ENCODE peak calls at places on chromosomes 6 and 20, in seven cellular contexts. T, V, K, W, R, N and B are unnamed samples.

GRCh38 chr6:106385530-106385929 is 25.0 kb downstream of the CRYBG1 start:
- DNase-seq in T (no peak), V (no peak), K (no peak), W (no peak), R (no peak), N (no peak), B (no peak)

GRCh38 chr6:30979076-30979475 is 4.4 kb upstream of the MUC21 start:
- DNase-seq in T (no peak), V (no peak), K (no peak), W (no peak), R (no peak), N (no peak), B (no peak)

GRCh38 chr6:23173231-23173630 is 603.9 kb downstream of the HDGFL1 start:
- DNase-seq in T (no peak), V (no peak), K (no peak), W (no peak), R (no peak), N (no peak), B (no peak)

GRCh38 chr20:50381771-50382593 is 128.2 kb upstream of the PTPN1 start:
- DNase-seq in T (no peak), V (no peak), K (no peak), W (no peak), R (no peak), N (no peak), B (no peak)

GRCh38 chr20:42705550-42705949 is 484.2 kb downstream of the PTPRT start:
- DNase-seq in T (no peak), V (no peak), K (no peak), W (no peak), R (no peak), N (no peak), B (no peak)

GRCh38 chr20:61957961-61958715 is 107.5 kb downstream of the TAF4 start:
- DNase-seq in T (no peak), V (no peak), K (no peak), W (no peak), R (no peak), N (peak), B (no peak)

GRCh38 chr6:29628419-29629281 is 4.3 kb downstream of the GABBR1 start:
- DNase-seq in T (peak), V (peak), K (peak), W (peak), R (peak), N (peak), B (peak)

GRCh38 chr20:46434597-46434996 is 28.2 kb upstream of the ELMO2 start:
- DNase-seq in T (no peak), V (no peak), K (no peak), W (no peak), R (no peak), N (no peak), B (no peak)

GRCh38 chr6:43246301-43247114 is 3.2 kb downstream of the TTBK1 start:
- DNase-seq in T (peak), V (peak), K (peak), W (no peak), R (peak), N (no peak), B (no peak)

GRCh38 chr6:42777126-42777822 is 4.6 kb upstream of the BICRAL start:
- DNase-seq in T (no peak), V (no peak), K (no peak), W (no peak), R (no peak), N (no peak), B (no peak)

GRCh38 chr6:155377061-155377460 is 62.8 kb upstream of the TFB1M start:
- DNase-seq in T (no peak), V (no peak), K (no peak), W (no peak), R (no peak), N (no peak), B (peak)

GRCh38 chr6:161138545-161139303 is 135.1 kb downstream of the AGPAT4 start:
- DNase-seq in T (no peak), V (no peak), K (no peak), W (no peak), R (no peak), N (no peak), B (no peak)

GRCh38 chr6:77292564-77293546 is 170.4 kb downstream of the HTR1B start:
- DNase-seq in T (no peak), V (no peak), K (peak), W (no peak), R (no peak), N (no peak), B (peak)

GRCh38 chr6:22413681-22414305 is 117.0 kb upstream of the PRL start:
- DNase-seq in T (no peak), V (no peak), K (no peak), W (no peak), R (no peak), N (no peak), B (no peak)

GRCh38 chr6:130848945-130849344 is 21.7 kb downstream of the SMLR1 start:
- DNase-seq in T (no peak), V (no peak), K (no peak), W (no peak), R (no peak), N (no peak), B (no peak)

GRCh38 chr6:151260191-151260590 is 20.4 kb downstream of the AKAP12 start:
- DNase-seq in T (no peak), V (no peak), K (no peak), W (no peak), R (peak), N (no peak), B (no peak)

GRCh38 chr6:41200296-41200900 is 551 bp downstream of the TREML2 start:
- DNase-seq in T (no peak), V (no peak), K (no peak), W (peak), R (peak), N (no peak), B (no peak)

GRCh38 chr6:112409311-112409710 is 62.2 kb downstream of the RFPL4B start:
- DNase-seq in T (no peak), V (no peak), K (no peak), W (no peak), R (no peak), N (no peak), B (no peak)

GRCh38 chr6:52407467-52407866 is 12.7 kb upstream of the EFHC1 start:
- DNase-seq in T (no peak), V (peak), K (peak), W (no peak), R (no peak), N (no peak), B (no peak)

GRCh38 chr20:35144694-35145093 is 2.4 kb downstream of the EDEM2 start:
- DNase-seq in T (no peak), V (no peak), K (no peak), W (no peak), R (no peak), N (no peak), B (no peak)

GRCh38 chr6:25363429-25363828 is 84.3 kb downstream of the CARMIL1 start:
- DNase-seq in T (no peak), V (no peak), K (no peak), W (no peak), R (no peak), N (no peak), B (no peak)

GRCh38 chr20:24004470-24004869 is 15.9 kb upstream of the GGTLC1 start:
- DNase-seq in T (no peak), V (no peak), K (no peak), W (no peak), R (no peak), N (no peak), B (no peak)

GRCh38 chr6:88004707-88005106 is 42.9 kb upstream of the SPACA1 start:
- DNase-seq in T (no peak), V (no peak), K (no peak), W (no peak), R (no peak), N (no peak), B (no peak)

GRCh38 chr6:128233501-128233900 is 286.9 kb downstream of the PTPRK start:
- DNase-seq in T (no peak), V (no peak), K (no peak), W (no peak), R (no peak), N (no peak), B (no peak)

GRCh38 chr6:17986656-17987575 is 519 bp downstream of the KIF13A start:
- DNase-seq in T (peak), V (peak), K (peak), W (no peak), R (peak), N (peak), B (no peak)

GRCh38 chr6:106413722-106414121 is 53.2 kb downstream of the CRYBG1 start:
- DNase-seq in T (no peak), V (no peak), K (no peak), W (no peak), R (no peak), N (no peak), B (no peak)

GRCh38 chr6:49639177-49639817 is 2.7 kb upstream of the RHAG start:
- DNase-seq in T (no peak), V (no peak), K (no peak), W (no peak), R (no peak), N (no peak), B (no peak)

GRCh38 chr6:29968130-29968529 is 25.8 kb downstream of the HLA-A start:
- DNase-seq in T (no peak), V (no peak), K (no peak), W (no peak), R (no peak), N (no peak), B (no peak)

GRCh38 chr20:49747707-49748524 is 34.2 kb upstream of the B4GALT5 start:
- DNase-seq in T (peak), V (no peak), K (no peak), W (no peak), R (peak), N (peak), B (no peak)

GRCh38 chr20:51668515-51668914 is 99.7 kb downstream of the ATP9A start:
- DNase-seq in T (peak), V (no peak), K (no peak), W (no peak), R (no peak), N (no peak), B (no peak)

GRCh38 chr6:49923826-49924225 is 40.1 kb downstream of the DEFB114 start:
- DNase-seq in T (no peak), V (peak), K (no peak), W (no peak), R (no peak), N (no peak), B (no peak)

GRCh38 chr6:122798099-122798641 is 9.1 kb downstream of the SMPDL3A start:
- DNase-seq in T (peak), V (peak), K (peak), W (no peak), R (no peak), N (no peak), B (no peak)

DNA sequence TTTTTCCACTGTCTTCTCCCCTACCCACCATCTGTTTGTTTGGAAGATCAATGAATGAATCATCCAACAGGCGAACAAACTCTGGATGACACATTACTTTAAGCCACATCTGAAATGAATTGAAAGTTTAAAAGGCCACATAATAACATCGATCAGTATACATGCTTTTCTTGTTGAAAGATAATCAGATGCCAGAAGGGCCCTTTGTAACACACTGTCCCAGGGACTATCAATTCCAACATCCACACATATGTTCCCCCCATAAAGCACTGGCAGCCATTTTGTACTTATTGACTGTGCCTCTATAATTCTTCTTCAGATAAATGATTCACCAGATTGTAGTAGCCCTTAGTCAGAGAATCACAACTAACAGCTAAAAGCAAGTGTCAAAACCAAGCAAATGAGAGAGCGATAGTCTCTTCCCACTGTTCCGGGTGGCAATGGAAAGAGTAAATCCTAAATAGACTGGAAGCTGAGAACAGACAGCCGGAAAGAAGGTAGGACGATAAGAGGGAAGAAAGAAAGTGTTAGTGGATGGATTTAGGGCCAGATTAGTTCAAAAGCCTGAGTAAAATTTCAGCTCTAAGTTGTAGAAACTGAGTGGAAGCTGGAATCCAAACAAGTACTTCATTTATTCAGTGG is 184.9 kb upstream of the TENT5A start:
- DNase-seq in T (no peak), V (no peak), K (no peak), W (no peak), R (no peak), N (no peak), B (no peak)
- H3K27ac ChIP-seq in T (peak), V (no peak), K (peak), W (no peak), R (no peak), N (peak), B (peak)

GRCh38 chr6:3454206-3455016 is 2.4 kb downstream of the SLC22A23 start:
- DNase-seq in T (no peak), V (peak), K (no peak), W (no peak), R (no peak), N (no peak), B (no peak)
- H3K4me3 ChIP-seq in T (peak), V (peak), K (peak), W (peak), R (peak), N (peak), B (no peak)

GRCh38 chr6:105223242-105223641 is 43.4 kb upstream of the POPDC3 start:
- DNase-seq in T (no peak), V (no peak), K (no peak), W (no peak), R (no peak), N (no peak), B (no peak)

GRCh38 chr6:105227292-105227628 is 47.4 kb upstream of the POPDC3 start:
- DNase-seq in T (no peak), V (no peak), K (no peak), W (no peak), R (no peak), N (no peak), B (no peak)

GRCh38 chr6:105226598-105227291 is 46.9 kb upstream of the POPDC3 start:
- DNase-seq in T (no peak), V (peak), K (no peak), W (no peak), R (peak), N (no peak), B (no peak)
- TF ChIP-seq CTCF in T (no peak), V (no peak), K (no peak), W (no peak), R (no peak), N (no peak), B (no peak)

DNA sequence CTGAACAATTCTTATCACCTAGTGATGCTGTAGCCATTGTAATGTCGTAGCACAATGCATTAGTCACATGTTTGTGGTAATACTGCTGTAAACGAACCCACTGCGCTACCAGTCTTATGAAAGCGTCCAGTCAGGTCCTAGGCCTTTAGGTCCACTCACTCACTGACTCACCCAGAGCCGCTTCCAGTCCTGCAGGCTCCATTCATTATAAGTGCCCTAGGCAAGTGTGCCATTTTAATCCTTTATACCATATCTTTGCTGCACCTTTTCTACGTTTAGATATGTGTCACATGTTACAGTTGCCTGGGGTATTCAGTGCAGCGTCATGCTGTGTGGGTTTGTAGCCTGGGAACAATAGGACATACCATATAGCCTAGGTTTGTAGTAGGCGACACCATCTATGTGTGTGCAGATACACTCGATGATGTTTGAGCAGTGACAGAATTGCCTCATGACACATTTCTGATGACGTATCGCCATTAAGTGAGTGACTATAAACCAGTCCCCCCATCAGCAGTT is 15.4 kb downstream of the IGF2R start:
- DNase-seq in T (no peak), V (no peak), K (no peak), W (no peak), R (no peak), N (no peak), B (peak)
- H3K27ac ChIP-seq in T (no peak), V (no peak), K (no peak), W (no peak), R (peak), N (peak), B (peak)

GRCh38 chr6:1631251-1631650 is 21.5 kb downstream of the FOXC1 start:
- DNase-seq in T (no peak), V (no peak), K (no peak), W (no peak), R (no peak), N (no peak), B (no peak)

GRCh38 chr6:1634081-1634480 is 24.4 kb downstream of the FOXC1 start:
- DNase-seq in T (no peak), V (no peak), K (no peak), W (no peak), R (no peak), N (no peak), B (no peak)

GRCh38 chr6:1635305-1636010 is 25.7 kb downstream of the FOXC1 start:
- DNase-seq in T (no peak), V (no peak), K (no peak), W (no peak), R (no peak), N (no peak), B (no peak)

GRCh38 chr6:1630771-1631217 is 21.1 kb downstream of the FOXC1 start:
- DNase-seq in T (no peak), V (no peak), K (no peak), W (no peak), R (no peak), N (no peak), B (no peak)

GRCh38 chr6:1633366-1634021 is 23.8 kb downstream of the FOXC1 start:
- DNase-seq in T (no peak), V (no peak), K (no peak), W (no peak), R (no peak), N (no peak), B (no peak)
- H3K4me3 ChIP-seq in T (no peak), V (no peak), K (no peak), W (no peak), R (no peak), N (no peak), B (no peak)

DNA sequence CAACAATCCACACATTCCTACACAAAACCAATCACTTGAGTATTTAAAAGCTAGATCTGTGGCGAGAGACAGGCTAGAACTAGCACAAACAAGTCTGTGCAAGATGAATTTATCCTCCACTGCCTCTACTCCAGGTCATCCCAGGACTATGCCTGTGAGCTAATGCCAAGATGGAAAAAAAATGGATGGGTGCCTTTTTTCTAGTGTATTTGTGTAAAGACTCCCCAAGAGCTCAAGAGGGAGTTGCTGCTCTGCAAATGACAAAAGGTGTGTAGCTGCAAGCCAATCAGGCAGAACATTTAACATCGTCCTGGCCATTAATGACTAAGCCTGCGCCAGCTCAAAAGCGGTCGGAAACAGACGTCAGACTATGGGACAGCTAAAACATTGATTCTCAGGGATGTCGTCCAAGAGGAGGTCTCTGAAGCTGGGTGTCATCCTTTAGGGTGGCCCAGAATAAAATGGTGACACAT is 21.9 kb downstream of the ATXN1 start:
- DNase-seq in T (no peak), V (no peak), K (no peak), W (no peak), R (no peak), N (no peak), B (no peak)
- TF ChIP-seq CTCF in T (no peak), V (no peak), K (no peak), W (no peak), R (no peak), N (no peak), B (no peak)

DNA sequence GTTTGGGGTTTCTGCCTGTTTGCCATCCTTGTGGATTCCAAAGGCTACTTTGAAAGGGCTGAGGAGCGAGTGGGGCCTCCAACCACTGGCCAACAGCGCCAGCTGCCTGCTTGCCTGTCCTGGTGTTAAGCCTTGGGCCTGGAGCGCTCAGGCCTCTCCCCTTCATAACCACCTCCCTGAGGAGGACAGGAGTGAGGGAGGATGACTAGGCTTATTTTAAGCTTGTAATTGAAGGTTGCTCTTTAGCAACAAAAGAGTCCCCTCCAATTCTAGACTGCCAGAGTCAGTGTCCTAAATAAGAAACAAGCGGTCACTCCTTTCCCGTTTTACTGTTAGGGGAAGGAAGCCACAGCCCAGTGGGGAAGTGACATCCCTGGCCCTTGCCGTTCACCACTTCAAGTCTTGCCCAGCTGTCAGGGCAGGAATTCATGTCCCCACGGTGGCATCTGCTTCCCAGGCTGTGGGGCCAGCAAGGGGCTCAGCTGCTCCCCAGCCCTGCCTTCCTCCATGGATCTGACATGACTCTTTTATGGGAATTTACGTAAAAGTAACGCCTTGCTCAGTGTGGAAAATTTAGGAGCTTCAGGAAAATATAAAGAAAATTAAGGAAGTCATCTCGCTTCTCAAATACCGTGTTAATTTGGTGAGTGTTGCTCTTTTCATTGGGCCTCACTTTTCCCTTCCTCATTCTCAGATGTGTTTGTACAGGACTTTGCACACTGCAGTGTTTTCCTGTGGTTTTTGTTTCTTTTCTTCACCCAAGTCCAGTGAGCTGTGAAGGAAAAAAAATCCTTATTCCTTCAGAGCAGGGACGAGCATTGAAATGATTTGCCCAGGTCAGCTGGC is 57.8 kb downstream of the SSR1 start:
- DNase-seq in T (no peak), V (no peak), K (no peak), W (no peak), R (peak), N (no peak), B (no peak)
- H3K27ac ChIP-seq in T (peak), V (peak), K (no peak), W (no peak), R (peak), N (peak), B (no peak)

GRCh38 chr6:1625926-1626413 is 16.3 kb downstream of the FOXC1 start:
- DNase-seq in T (no peak), V (no peak), K (no peak), W (no peak), R (no peak), N (no peak), B (no peak)
- H3K4me3 ChIP-seq in T (no peak), V (no peak), K (no peak), W (no peak), R (peak), N (no peak), B (no peak)